ENCODE peak calls at places on chromosomes 2 and 18, in five cellular contexts. One of them, this sample, is unnamed.
A peak's percentile ranks its signal among the peaks of the same experiment; 100 is the strongest.

GRCh38 chr2:231617059-231617926 is 24.6 kb downstream of the TEX44 start:
- DNase-seq in activated CD8-positive, alpha-beta T cell treated with anti-CD3 and anti-CD28 coated beads for 36 hours: no peak
- DNase-seq in IMR-90: peak; percentile 31
- DNase-seq in epithelial cell of proximal tubule: no peak
- DNase-seq in chondrocyte: no peak
- DNase-seq in this sample: no peak

GRCh38 chr18:33821503-33821902 is 243.5 kb downstream of the ASXL3 start:
- DNase-seq in activated CD8-positive, alpha-beta T cell treated with anti-CD3 and anti-CD28 coated beads for 36 hours: no peak
- DNase-seq in IMR-90: peak; percentile 66
- DNase-seq in epithelial cell of proximal tubule: peak; percentile 37
- DNase-seq in chondrocyte: no peak
- DNase-seq in this sample: no peak

GRCh38 chr2:170202437-170202836 is 24.5 kb downstream of the MYO3B start:
- DNase-seq in activated CD8-positive, alpha-beta T cell treated with anti-CD3 and anti-CD28 coated beads for 36 hours: no peak
- DNase-seq in IMR-90: no peak
- DNase-seq in epithelial cell of proximal tubule: no peak
- DNase-seq in chondrocyte: no peak
- DNase-seq in this sample: no peak

GRCh38 chr18:64037812-64038414 is 68.0 kb downstream of the SERPINB8 start:
- DNase-seq in activated CD8-positive, alpha-beta T cell treated with anti-CD3 and anti-CD28 coated beads for 36 hours: no peak
- DNase-seq in IMR-90: peak; percentile 11
- DNase-seq in epithelial cell of proximal tubule: peak; percentile 6
- DNase-seq in chondrocyte: no peak
- DNase-seq in this sample: no peak

GRCh38 chr2:235160281-235160805 is 208.5 kb downstream of the SH3BP4 start:
- DNase-seq in activated CD8-positive, alpha-beta T cell treated with anti-CD3 and anti-CD28 coated beads for 36 hours: no peak
- DNase-seq in IMR-90: no peak
- DNase-seq in epithelial cell of proximal tubule: no peak
- DNase-seq in chondrocyte: no peak
- DNase-seq in this sample: no peak

GRCh38 chr2:105873721-105874120 is 129.0 kb downstream of the NCK2 start:
- DNase-seq in activated CD8-positive, alpha-beta T cell treated with anti-CD3 and anti-CD28 coated beads for 36 hours: peak; percentile 92
- DNase-seq in IMR-90: peak; percentile 89
- DNase-seq in epithelial cell of proximal tubule: no peak
- DNase-seq in chondrocyte: no peak
- DNase-seq in this sample: no peak

GRCh38 chr18:54257015-54257414 is 12.3 kb upstream of the POLI start:
- DNase-seq in activated CD8-positive, alpha-beta T cell treated with anti-CD3 and anti-CD28 coated beads for 36 hours: no peak
- DNase-seq in IMR-90: no peak
- DNase-seq in epithelial cell of proximal tubule: no peak
- DNase-seq in chondrocyte: no peak
- DNase-seq in this sample: no peak

GRCh38 chr2:113961000-113961399 is 71.1 kb downstream of the ACTR3 start:
- DNase-seq in activated CD8-positive, alpha-beta T cell treated with anti-CD3 and anti-CD28 coated beads for 36 hours: no peak
- DNase-seq in IMR-90: no peak
- DNase-seq in epithelial cell of proximal tubule: no peak
- DNase-seq in chondrocyte: no peak
- DNase-seq in this sample: no peak

GRCh38 chr18:54957295-54957694 is 2.0 kb downstream of the CCDC68 start:
- DNase-seq in activated CD8-positive, alpha-beta T cell treated with anti-CD3 and anti-CD28 coated beads for 36 hours: no peak
- DNase-seq in IMR-90: no peak
- DNase-seq in epithelial cell of proximal tubule: no peak
- DNase-seq in chondrocyte: no peak
- DNase-seq in this sample: no peak

GRCh38 chr18:9914334-9914583 is 443 bp downstream of the VAPA start:
- DNase-seq in activated CD8-positive, alpha-beta T cell treated with anti-CD3 and anti-CD28 coated beads for 36 hours: no peak
- DNase-seq in IMR-90: no peak
- DNase-seq in epithelial cell of proximal tubule: no peak
- DNase-seq in chondrocyte: no peak
- DNase-seq in this sample: no peak

GRCh38 chr18:55786651-55787272 is 198.8 kb upstream of the TCF4 start:
- DNase-seq in activated CD8-positive, alpha-beta T cell treated with anti-CD3 and anti-CD28 coated beads for 36 hours: no peak
- DNase-seq in IMR-90: peak; percentile 36
- DNase-seq in epithelial cell of proximal tubule: peak; percentile 79
- DNase-seq in chondrocyte: no peak
- DNase-seq in this sample: no peak

GRCh38 chr2:184543832-184544231 is 54.5 kb upstream of the ZNF804A start:
- DNase-seq in activated CD8-positive, alpha-beta T cell treated with anti-CD3 and anti-CD28 coated beads for 36 hours: no peak
- DNase-seq in IMR-90: no peak
- DNase-seq in epithelial cell of proximal tubule: no peak
- DNase-seq in chondrocyte: no peak
- DNase-seq in this sample: no peak

GRCh38 chr18:74791501-74792188 is 194.0 kb downstream of the ZNF407 start:
- DNase-seq in activated CD8-positive, alpha-beta T cell treated with anti-CD3 and anti-CD28 coated beads for 36 hours: no peak
- DNase-seq in IMR-90: no peak
- DNase-seq in epithelial cell of proximal tubule: no peak
- DNase-seq in chondrocyte: no peak
- DNase-seq in this sample: no peak

GRCh38 chr2:240021488-240022104 is 3.5 kb downstream of the NDUFA10 start:
- DNase-seq in activated CD8-positive, alpha-beta T cell treated with anti-CD3 and anti-CD28 coated beads for 36 hours: peak; percentile 83
- DNase-seq in IMR-90: peak; percentile 47
- DNase-seq in epithelial cell of proximal tubule: no peak
- DNase-seq in chondrocyte: no peak
- DNase-seq in this sample: peak; percentile 47

GRCh38 chr2:204431529-204431928 is 113.7 kb upstream of the PARD3B start:
- DNase-seq in activated CD8-positive, alpha-beta T cell treated with anti-CD3 and anti-CD28 coated beads for 36 hours: no peak
- DNase-seq in IMR-90: no peak
- DNase-seq in epithelial cell of proximal tubule: no peak
- DNase-seq in chondrocyte: no peak
- DNase-seq in this sample: no peak

GRCh38 chr2:99982744-99983143 is 159.6 kb downstream of the AFF3 start:
- DNase-seq in activated CD8-positive, alpha-beta T cell treated with anti-CD3 and anti-CD28 coated beads for 36 hours: no peak
- DNase-seq in IMR-90: no peak
- DNase-seq in epithelial cell of proximal tubule: no peak
- DNase-seq in chondrocyte: no peak
- DNase-seq in this sample: no peak

GRCh38 chr2:240069846-240070245 is 16.5 kb upstream of the OR6B3 start:
- DNase-seq in activated CD8-positive, alpha-beta T cell treated with anti-CD3 and anti-CD28 coated beads for 36 hours: no peak
- DNase-seq in IMR-90: no peak
- DNase-seq in epithelial cell of proximal tubule: no peak
- DNase-seq in chondrocyte: no peak
- DNase-seq in this sample: no peak

GRCh38 chr2:196592331-196592911 is 47.1 kb upstream of the CCDC150 start:
- DNase-seq in activated CD8-positive, alpha-beta T cell treated with anti-CD3 and anti-CD28 coated beads for 36 hours: no peak
- DNase-seq in IMR-90: peak; percentile 49
- DNase-seq in epithelial cell of proximal tubule: no peak
- DNase-seq in chondrocyte: no peak
- DNase-seq in this sample: no peak

GRCh38 chr2:101111917-101112771 is 39.0 kb downstream of the TBC1D8 start:
- DNase-seq in activated CD8-positive, alpha-beta T cell treated with anti-CD3 and anti-CD28 coated beads for 36 hours: no peak
- DNase-seq in IMR-90: peak; percentile 50
- DNase-seq in epithelial cell of proximal tubule: no peak
- DNase-seq in chondrocyte: no peak
- DNase-seq in this sample: no peak

GRCh38 chr2:197179744-197180498 is 130.7 kb downstream of the ANKRD44 start:
- DNase-seq in activated CD8-positive, alpha-beta T cell treated with anti-CD3 and anti-CD28 coated beads for 36 hours: no peak
- DNase-seq in IMR-90: peak; percentile 92
- DNase-seq in epithelial cell of proximal tubule: no peak
- DNase-seq in chondrocyte: no peak
- DNase-seq in this sample: no peak

GRCh38 chr2:134498654-134499053 is 220.1 kb downstream of the TMEM163 start:
- DNase-seq in activated CD8-positive, alpha-beta T cell treated with anti-CD3 and anti-CD28 coated beads for 36 hours: no peak
- DNase-seq in IMR-90: no peak
- DNase-seq in epithelial cell of proximal tubule: no peak
- DNase-seq in chondrocyte: no peak
- DNase-seq in this sample: no peak

GRCh38 chr18:43539862-43540261 is 262.6 kb upstream of the SYT4 start:
- DNase-seq in activated CD8-positive, alpha-beta T cell treated with anti-CD3 and anti-CD28 coated beads for 36 hours: no peak
- DNase-seq in IMR-90: no peak
- DNase-seq in epithelial cell of proximal tubule: no peak
- DNase-seq in chondrocyte: no peak
- DNase-seq in this sample: no peak

GRCh38 chr18:5582849-5583667 is 39.3 kb upstream of the EPB41L3 start:
- DNase-seq in activated CD8-positive, alpha-beta T cell treated with anti-CD3 and anti-CD28 coated beads for 36 hours: no peak
- DNase-seq in IMR-90: peak; percentile 62
- DNase-seq in epithelial cell of proximal tubule: no peak
- DNase-seq in chondrocyte: no peak
- DNase-seq in this sample: no peak

GRCh38 chr2:211205358-211205757 is 649.0 kb downstream of the CPS1 start:
- DNase-seq in activated CD8-positive, alpha-beta T cell treated with anti-CD3 and anti-CD28 coated beads for 36 hours: no peak
- DNase-seq in IMR-90: no peak
- DNase-seq in epithelial cell of proximal tubule: no peak
- DNase-seq in chondrocyte: no peak
- DNase-seq in this sample: no peak

GRCh38 chr2:35428548-35428947 is 927.0 kb upstream of the CRIM1 start:
- DNase-seq in activated CD8-positive, alpha-beta T cell treated with anti-CD3 and anti-CD28 coated beads for 36 hours: peak; percentile 50
- DNase-seq in IMR-90: no peak
- DNase-seq in epithelial cell of proximal tubule: no peak
- DNase-seq in chondrocyte: no peak
- DNase-seq in this sample: no peak

GRCh38 chr2:121695179-121695451 is 41.6 kb downstream of the NIFK start:
- DNase-seq in activated CD8-positive, alpha-beta T cell treated with anti-CD3 and anti-CD28 coated beads for 36 hours: no peak
- DNase-seq in IMR-90: no peak
- DNase-seq in epithelial cell of proximal tubule: no peak
- DNase-seq in chondrocyte: no peak
- DNase-seq in this sample: no peak

GRCh38 chr18:46642561-46642960 is 14.5 kb downstream of the LOXHD1 start:
- DNase-seq in activated CD8-positive, alpha-beta T cell treated with anti-CD3 and anti-CD28 coated beads for 36 hours: no peak
- DNase-seq in IMR-90: no peak
- DNase-seq in epithelial cell of proximal tubule: no peak
- DNase-seq in chondrocyte: no peak
- DNase-seq in this sample: no peak
- TF ChIP-seq CTCF in activated CD8-positive, alpha-beta T cell treated with anti-CD3 and anti-CD28 coated beads for 36 hours: no peak
- TF ChIP-seq CTCF in IMR-90: no peak
- TF ChIP-seq CTCF in epithelial cell of proximal tubule: no peak
- TF ChIP-seq CTCF in chondrocyte: no peak
- TF ChIP-seq CTCF in this sample: no peak

GRCh38 chr18:35939166-35939565 is 33.3 kb upstream of the RMP24 start:
- DNase-seq in activated CD8-positive, alpha-beta T cell treated with anti-CD3 and anti-CD28 coated beads for 36 hours: no peak
- DNase-seq in IMR-90: no peak
- DNase-seq in epithelial cell of proximal tubule: no peak
- DNase-seq in chondrocyte: no peak
- DNase-seq in this sample: no peak
- TF ChIP-seq CTCF in activated CD8-positive, alpha-beta T cell treated with anti-CD3 and anti-CD28 coated beads for 36 hours: no peak
- TF ChIP-seq CTCF in IMR-90: no peak
- TF ChIP-seq CTCF in epithelial cell of proximal tubule: peak; percentile 48
- TF ChIP-seq CTCF in chondrocyte: peak; percentile 18
- TF ChIP-seq CTCF in this sample: no peak

DNA sequence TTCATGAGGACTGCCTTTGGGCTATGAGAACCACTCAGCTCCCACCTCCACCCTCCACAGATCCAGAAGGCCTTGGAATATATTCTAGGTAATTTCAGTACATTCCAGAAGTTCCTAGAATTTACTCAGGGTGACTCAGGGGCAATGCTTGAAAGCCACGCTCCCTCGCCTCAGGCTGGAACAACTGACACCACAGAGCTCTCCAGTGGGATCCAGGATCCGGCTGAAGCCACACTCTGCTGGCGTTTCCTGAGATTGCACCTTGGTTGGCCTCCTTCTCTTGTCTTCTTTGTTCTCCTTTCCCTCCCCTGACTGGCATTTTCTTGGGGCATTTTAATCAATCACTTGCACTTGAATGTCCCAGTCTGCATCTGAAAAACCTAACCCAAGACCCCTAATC is 92.6 kb upstream of the KCNE4 start:
- DNase-seq in activated CD8-positive, alpha-beta T cell treated with anti-CD3 and anti-CD28 coated beads for 36 hours: no peak
- DNase-seq in IMR-90: peak; percentile 87
- DNase-seq in epithelial cell of proximal tubule: peak; percentile 85
- DNase-seq in chondrocyte: no peak
- DNase-seq in this sample: no peak
- TF ChIP-seq CTCF in activated CD8-positive, alpha-beta T cell treated with anti-CD3 and anti-CD28 coated beads for 36 hours: no peak
- TF ChIP-seq CTCF in IMR-90: peak; percentile 55
- TF ChIP-seq CTCF in epithelial cell of proximal tubule: peak; percentile 70
- TF ChIP-seq CTCF in chondrocyte: peak; percentile 75
- TF ChIP-seq CTCF in this sample: no peak

GRCh38 chr2:71070294-71071025 is 2.0 kb downstream of the NAGK start:
- DNase-seq in activated CD8-positive, alpha-beta T cell treated with anti-CD3 and anti-CD28 coated beads for 36 hours: no peak
- DNase-seq in IMR-90: peak; percentile 37
- DNase-seq in epithelial cell of proximal tubule: no peak
- DNase-seq in chondrocyte: no peak
- DNase-seq in this sample: no peak
- TF ChIP-seq CTCF in activated CD8-positive, alpha-beta T cell treated with anti-CD3 and anti-CD28 coated beads for 36 hours: no peak
- TF ChIP-seq CTCF in IMR-90: peak; percentile 36
- TF ChIP-seq CTCF in epithelial cell of proximal tubule: peak; percentile 46
- TF ChIP-seq CTCF in chondrocyte: peak; percentile 63
- TF ChIP-seq CTCF in this sample: no peak

DNA sequence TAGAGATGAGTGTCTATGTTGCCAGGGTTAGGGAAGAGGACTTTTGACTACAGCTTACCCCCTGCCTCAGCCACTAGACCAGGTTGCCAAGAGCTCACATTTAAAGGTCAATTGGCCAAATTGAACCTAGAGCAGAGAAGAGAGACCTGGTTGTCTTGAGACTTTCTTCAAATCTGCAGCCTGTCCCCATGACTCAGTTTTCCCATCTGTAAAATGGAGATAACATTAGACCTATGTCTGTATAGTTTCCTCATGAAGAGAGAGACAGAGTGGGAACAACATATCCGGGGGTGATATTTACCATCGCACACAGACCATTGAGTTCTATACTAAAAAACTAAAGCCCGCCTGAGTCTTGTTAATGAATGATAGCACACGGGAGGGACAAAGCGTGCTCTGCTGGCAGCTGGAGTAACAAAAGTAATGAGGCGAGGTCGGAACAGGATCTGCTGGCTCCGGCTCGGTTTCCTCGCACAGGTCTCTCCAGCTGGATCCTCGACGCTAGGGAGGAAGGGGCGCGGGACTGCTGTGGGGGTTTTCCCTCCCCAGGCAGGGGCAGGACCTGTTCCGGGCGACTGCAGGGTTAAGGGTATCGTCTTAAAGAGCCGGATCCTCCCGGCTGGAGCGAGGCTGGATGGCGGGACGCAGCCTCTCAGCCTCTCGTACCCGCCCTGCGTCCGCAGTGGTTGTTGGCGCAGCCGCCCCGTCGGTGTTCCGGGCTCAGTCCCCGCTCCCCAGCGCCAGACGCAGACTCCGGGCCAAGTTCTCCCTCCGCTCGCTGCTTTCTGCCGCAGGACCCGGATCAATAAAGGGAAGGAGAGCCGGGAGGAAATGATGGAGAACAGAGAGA is 1.4 kb upstream of the LIPG start:
- DNase-seq in activated CD8-positive, alpha-beta T cell treated with anti-CD3 and anti-CD28 coated beads for 36 hours: peak; percentile 8
- DNase-seq in IMR-90: no peak
- DNase-seq in epithelial cell of proximal tubule: no peak
- DNase-seq in chondrocyte: no peak
- DNase-seq in this sample: no peak
- TF ChIP-seq CTCF in activated CD8-positive, alpha-beta T cell treated with anti-CD3 and anti-CD28 coated beads for 36 hours: no peak
- TF ChIP-seq CTCF in IMR-90: no peak
- TF ChIP-seq CTCF in epithelial cell of proximal tubule: no peak
- TF ChIP-seq CTCF in chondrocyte: no peak
- TF ChIP-seq CTCF in this sample: no peak

GRCh38 chr2:206502729-206503128 is 59.4 kb downstream of the ADAM23 start:
- DNase-seq in activated CD8-positive, alpha-beta T cell treated with anti-CD3 and anti-CD28 coated beads for 36 hours: no peak
- DNase-seq in IMR-90: no peak
- DNase-seq in epithelial cell of proximal tubule: no peak
- DNase-seq in chondrocyte: no peak
- DNase-seq in this sample: no peak
- TF ChIP-seq CTCF in activated CD8-positive, alpha-beta T cell treated with anti-CD3 and anti-CD28 coated beads for 36 hours: no peak
- TF ChIP-seq CTCF in IMR-90: no peak
- TF ChIP-seq CTCF in epithelial cell of proximal tubule: no peak
- TF ChIP-seq CTCF in chondrocyte: peak; percentile 26
- TF ChIP-seq CTCF in this sample: no peak

GRCh38 chr2:30691948-30692828 is 115.1 kb downstream of the CAPN13 start:
- DNase-seq in activated CD8-positive, alpha-beta T cell treated with anti-CD3 and anti-CD28 coated beads for 36 hours: no peak
- DNase-seq in IMR-90: peak; percentile 37
- DNase-seq in epithelial cell of proximal tubule: no peak
- DNase-seq in chondrocyte: no peak
- DNase-seq in this sample: no peak
- TF ChIP-seq CTCF in activated CD8-positive, alpha-beta T cell treated with anti-CD3 and anti-CD28 coated beads for 36 hours: no peak
- TF ChIP-seq CTCF in IMR-90: peak; percentile 42
- TF ChIP-seq CTCF in epithelial cell of proximal tubule: peak; percentile 56
- TF ChIP-seq CTCF in chondrocyte: peak; percentile 52
- TF ChIP-seq CTCF in this sample: no peak

This sample was measured in omental fat pad.